ENCODE peak calls at places on chromosomes 11 and 22, in seven cellular contexts. U is GM20000; C is activated CD8-positive, alpha-beta T cell treated with anti-CD3 and anti-CD28 coated beads for 36 hours; H is left lung; K is Peyer's patch; O is astrocyte of the cerebellum; D is neural progenitor cell. J is an unnamed sample.

GRCh38 chr22:38953577-38954413 is 3.6 kb upstream of the APOBEC3A start:
- DNase-seq in U (peak), C (peak), H (peak), K (peak), O (no peak), D (no peak), J (no peak)

GRCh38 chr11:44805596-44805995 is 78.8 kb downstream of the TSPAN18 start:
- DNase-seq in U (no peak), C (no peak), H (no peak), K (no peak), O (no peak), D (no peak), J (no peak)

GRCh38 chr22:17754233-17754925 is 19.9 kb downstream of the BID start:
- DNase-seq in U (no peak), C (peak), H (no peak), K (no peak), O (no peak), D (peak), J (no peak)

GRCh38 chr11:27926981-27927481 is 180.9 kb downstream of the KIF18A start:
- DNase-seq in U (no peak), C (no peak), H (no peak), K (no peak), O (peak), D (no peak), J (no peak)

GRCh38 chr22:50676211-50676636 is 3.6 kb downstream of the SHANK3 start:
- DNase-seq in U (no peak), C (no peak), H (no peak), K (peak), O (no peak), D (no peak), J (no peak)

GRCh38 chr11:27312110-27312509 is 50.9 kb downstream of the CCDC34 start:
- DNase-seq in U (no peak), C (no peak), H (no peak), K (no peak), O (no peak), D (no peak), J (peak)

GRCh38 chr22:29203883-29204282 is 1.8 kb upstream of the EMID1 start:
- DNase-seq in U (no peak), C (no peak), H (no peak), K (no peak), O (no peak), D (peak), J (no peak)

GRCh38 chr22:39750759-39751158 is 142.8 kb downstream of the ENTHD1 start:
- DNase-seq in U (no peak), C (no peak), H (no peak), K (no peak), O (no peak), D (no peak), J (no peak)

GRCh38 chr11:60634151-60634550 is 65.3 kb upstream of the MS4A8 start:
- DNase-seq in U (peak), C (peak), H (no peak), K (no peak), O (no peak), D (peak), J (no peak)

GRCh38 chr22:32340437-32340836 is 17.2 kb upstream of the RFPL3 start:
- DNase-seq in U (no peak), C (no peak), H (no peak), K (no peak), O (no peak), D (no peak), J (no peak)

GRCh38 chr11:122863704-122864326 is 18.7 kb upstream of the JHY start:
- DNase-seq in U (no peak), C (peak), H (peak), K (no peak), O (peak), D (peak), J (no peak)

GRCh38 chr11:105003151-105003550 is 19.8 kb downstream of the CASP5 start:
- DNase-seq in U (no peak), C (no peak), H (no peak), K (no peak), O (no peak), D (no peak), J (no peak)

GRCh38 chr11:105000167-105000566 is 22.8 kb downstream of the CASP5 start:
- DNase-seq in U (no peak), C (peak), H (no peak), K (no peak), O (no peak), D (peak), J (no peak)

GRCh38 chr11:105004021-105004420 is 18.9 kb downstream of the CASP5 start:
- DNase-seq in U (no peak), C (no peak), H (no peak), K (no peak), O (no peak), D (no peak), J (no peak)

GRCh38 chr11:104999716-105000115 is 23.3 kb downstream of the CASP5 start:
- DNase-seq in U (no peak), C (no peak), H (no peak), K (no peak), O (no peak), D (no peak), J (peak)

GRCh38 chr11:105000797-105001196 is 22.2 kb downstream of the CASP5 start:
- DNase-seq in U (peak), C (peak), H (no peak), K (peak), O (no peak), D (peak), J (no peak)
- TF ChIP-seq CTCF in U (peak), C (peak), H (peak), K (peak), O (peak), D (peak), J (peak)

GRCh38 chr11:111834432-111835163 is 36.8 kb downstream of the ALG9 start:
- DNase-seq in U (no peak), C (no peak), H (no peak), K (no peak), O (no peak), D (no peak), J (no peak)

GRCh38 chr11:111835665-111836064 is 35.7 kb downstream of the ALG9 start:
- DNase-seq in U (no peak), C (no peak), H (no peak), K (no peak), O (no peak), D (no peak), J (no peak)

GRCh38 chr11:111836766-111837165 is 34.6 kb downstream of the ALG9 start:
- DNase-seq in U (peak), C (no peak), H (no peak), K (no peak), O (no peak), D (no peak), J (no peak)

GRCh38 chr11:111836162-111836561 is 35.2 kb downstream of the ALG9 start:
- DNase-seq in U (no peak), C (no peak), H (no peak), K (no peak), O (no peak), D (no peak), J (no peak)

DNA sequence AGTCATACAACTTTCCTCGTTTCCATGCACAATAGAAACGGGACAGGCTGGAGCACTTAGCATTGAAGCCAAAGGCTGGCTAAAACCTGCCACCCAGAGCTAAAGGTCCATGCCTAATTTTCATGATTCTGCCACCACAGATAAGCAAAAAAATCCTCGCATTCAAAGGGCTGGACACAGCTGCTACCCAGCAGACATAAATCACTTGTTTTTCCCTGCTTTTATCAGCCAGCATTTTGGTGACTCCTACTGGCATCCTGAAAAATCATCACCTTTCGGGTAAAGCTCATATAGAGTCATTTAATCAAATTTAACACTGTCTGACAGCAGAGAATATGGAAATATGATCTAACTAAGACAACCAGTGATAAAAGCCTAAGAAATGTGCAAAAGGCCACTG is 37.9 kb downstream of the ALG9 start:
- DNase-seq in U (no peak), C (no peak), H (no peak), K (no peak), O (no peak), D (no peak), J (no peak)
- TF ChIP-seq CTCF in U (no peak), C (no peak), H (no peak), K (no peak), O (no peak), D (peak), J (peak)

DNA sequence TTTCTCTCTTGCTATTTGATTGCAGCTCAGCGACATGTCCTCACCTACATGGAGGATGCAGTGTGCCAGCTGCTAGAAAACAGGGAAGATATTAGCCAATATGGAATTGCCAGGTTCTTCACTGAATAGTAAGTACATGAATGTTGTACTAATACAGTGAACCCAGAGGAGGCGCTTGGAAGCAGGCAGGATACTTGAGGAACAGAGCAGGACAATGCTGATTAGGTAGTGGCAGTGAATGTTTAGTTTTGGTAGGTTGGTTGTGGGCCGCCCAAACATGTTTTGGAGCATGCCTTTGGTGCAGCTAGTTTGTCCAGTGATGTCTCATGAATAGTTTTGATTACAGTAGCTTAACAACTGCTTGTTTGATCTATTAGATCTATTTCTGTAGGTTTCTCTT is 50.6 kb downstream of the CSTPP1 start:
- DNase-seq in U (no peak), C (no peak), H (no peak), K (no peak), O (no peak), D (peak), J (no peak)
- TF ChIP-seq CTCF in U (no peak), C (no peak), H (no peak), K (no peak), O (no peak), D (peak), J (no peak)

GRCh38 chr11:119048644-119049043 is 8.4 kb downstream of the HYOU1 start:
- DNase-seq in U (no peak), C (no peak), H (no peak), K (no peak), O (no peak), D (no peak), J (no peak)

GRCh38 chr11:119041821-119042514 is 11.3 kb upstream of the SLC37A4 start:
- DNase-seq in U (no peak), C (no peak), H (no peak), K (no peak), O (no peak), D (no peak), J (no peak)

GRCh38 chr11:119046489-119046888 is 10.5 kb downstream of the HYOU1 start:
- DNase-seq in U (no peak), C (no peak), H (no peak), K (no peak), O (no peak), D (no peak), J (no peak)

GRCh38 chr11:119047205-119047604 is 9.8 kb downstream of the HYOU1 start:
- DNase-seq in U (no peak), C (no peak), H (no peak), K (no peak), O (no peak), D (no peak), J (no peak)

DNA sequence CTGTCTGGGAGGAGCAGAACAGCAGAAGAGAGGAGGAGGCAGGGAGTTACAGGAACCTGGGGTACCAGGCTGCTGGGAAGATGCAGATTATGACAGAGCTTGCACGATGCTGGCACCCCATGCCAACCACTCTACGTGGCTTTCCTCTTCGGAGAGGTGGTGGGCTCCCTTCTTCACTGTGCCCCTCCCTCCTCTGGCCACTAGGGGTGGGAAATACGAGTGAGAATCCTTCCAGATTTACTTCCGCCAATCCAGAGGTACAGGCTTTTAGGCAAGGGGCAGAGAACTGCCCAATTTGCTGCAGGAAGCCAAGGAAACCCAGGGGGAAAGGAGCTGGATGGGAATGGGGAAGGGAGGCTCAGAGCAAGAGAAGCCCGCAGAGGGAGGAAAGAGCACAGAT is 12.3 kb downstream of the HYOU1 start:
- DNase-seq in U (no peak), C (no peak), H (no peak), K (no peak), O (no peak), D (peak), J (no peak)
- TF ChIP-seq CTCF in U (no peak), C (peak), H (no peak), K (no peak), O (peak), D (peak), J (peak)

GRCh38 chr11:62865641-62866040 is 15.1 kb upstream of the SLC3A2 start:
- DNase-seq in U (no peak), C (no peak), H (no peak), K (no peak), O (no peak), D (no peak), J (no peak)
- TF ChIP-seq CTCF in U (no peak), C (no peak), H (no peak), K (no peak), O (no peak), D (no peak), J (no peak)

DNA sequence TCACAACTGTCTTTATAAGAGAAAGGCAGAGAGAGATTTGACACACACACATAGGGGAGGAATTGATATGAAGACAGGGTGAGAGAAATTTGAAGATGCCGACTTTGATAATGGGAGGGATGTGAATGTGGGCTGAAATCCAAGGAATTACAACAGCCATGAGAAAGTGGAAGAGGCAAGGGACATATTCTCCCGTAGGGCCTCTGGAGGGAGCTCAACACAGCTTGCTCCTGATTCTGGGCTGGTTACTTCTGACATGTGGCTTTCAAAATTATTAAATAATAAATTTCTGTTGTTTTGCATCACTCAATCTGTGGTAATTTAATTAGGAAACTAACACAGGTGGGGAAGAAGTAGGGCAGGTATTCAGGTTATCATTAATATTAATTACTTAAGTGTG is 282.9 kb downstream of the LUZP2 start:
- DNase-seq in U (no peak), C (no peak), H (no peak), K (no peak), O (no peak), D (peak), J (no peak)
- TF ChIP-seq CTCF in U (no peak), C (no peak), H (no peak), K (no peak), O (no peak), D (peak), J (peak)

GRCh38 chr11:94997437-94997836 is 23.9 kb downstream of the KDM4D start:
- DNase-seq in U (no peak), C (no peak), H (no peak), K (no peak), O (no peak), D (no peak), J (no peak)
- TF ChIP-seq CTCF in U (no peak), C (no peak), H (no peak), K (peak), O (peak), D (no peak), J (peak)

J was measured in epithelial cell of proximal tubule.